ENCODE peak calls at places on chromosome 20, in six cellular contexts. D, W, Z, J, R and Y are unnamed samples.

GRCh38 chr20:48785801-48786200 is 42.0 kb downstream of the PREX1 start:
- DNase-seq in J (no peak), Z (no peak), D (no peak), W (no peak), R (no peak), Y (no peak)

GRCh38 chr20:62898970-62899632 is 27.2 kb downstream of the DIDO1 start:
- DNase-seq in W (no peak), R (no peak), J (no peak), Z (no peak), D (no peak), Y (no peak)

GRCh38 chr20:32972181-32973076 is 31.8 kb downstream of the SUN5 start:
- DNase-seq in D (peak; percentile 96), J (no peak), Z (no peak), W (no peak), R (peak; percentile 8), Y (no peak)

GRCh38 chr20:32918751-32919150 is 60.0 kb downstream of the EFCAB8 start:
- DNase-seq in W (no peak), J (no peak), R (no peak), Z (no peak), D (peak; percentile 1), Y (no peak)

GRCh38 chr20:56328861-56329260 is 29.9 kb upstream of the FAM210B start:
- DNase-seq in D (peak; percentile 62), R (no peak), Z (peak; percentile 47), W (no peak), J (peak; percentile 51), Y (no peak)

GRCh38 chr20:39851459-39851858 is 837.6 kb downstream of the MAFB start:
- DNase-seq in Z (peak; percentile 90), D (no peak), W (peak; percentile 19), R (no peak), J (no peak), Y (no peak)

GRCh38 chr20:41249371-41249770 is 68.2 kb downstream of the ZHX3 start:
- DNase-seq in Z (peak; percentile 93), J (peak; percentile 19), W (peak; percentile 88), R (peak; percentile 92), D (no peak), Y (no peak)

GRCh38 chr20:2911200-2911599 is 37.9 kb downstream of the PTPRA start:
- DNase-seq in J (no peak), R (no peak), D (no peak), Z (peak; percentile 6), W (no peak), Y (no peak)

GRCh38 chr20:35474504-35474903 is 19.1 kb downstream of the CEP250 start:
- DNase-seq in W (no peak), D (no peak), J (no peak), R (no peak), Z (no peak), Y (no peak)
- H2AFZ ChIP-seq in W (no peak overlapping the region), D (no peak overlapping the region), J (no peak overlapping the region), R (no peak overlapping the region), Z (no peak overlapping the region), Y (no peak overlapping the region)

GRCh38 chr20:59576216-59576953 is 28.0 kb upstream of the PHACTR3 start:
- DNase-seq in W (no peak), Z (no peak), J (no peak), D (no peak), R (no peak), Y (no peak)
- TF ChIP-seq EZH2 in W (no peak), Z (no peak), J (no peak), D (no peak), R (no peak), Y (peak; percentile 92)

DNA sequence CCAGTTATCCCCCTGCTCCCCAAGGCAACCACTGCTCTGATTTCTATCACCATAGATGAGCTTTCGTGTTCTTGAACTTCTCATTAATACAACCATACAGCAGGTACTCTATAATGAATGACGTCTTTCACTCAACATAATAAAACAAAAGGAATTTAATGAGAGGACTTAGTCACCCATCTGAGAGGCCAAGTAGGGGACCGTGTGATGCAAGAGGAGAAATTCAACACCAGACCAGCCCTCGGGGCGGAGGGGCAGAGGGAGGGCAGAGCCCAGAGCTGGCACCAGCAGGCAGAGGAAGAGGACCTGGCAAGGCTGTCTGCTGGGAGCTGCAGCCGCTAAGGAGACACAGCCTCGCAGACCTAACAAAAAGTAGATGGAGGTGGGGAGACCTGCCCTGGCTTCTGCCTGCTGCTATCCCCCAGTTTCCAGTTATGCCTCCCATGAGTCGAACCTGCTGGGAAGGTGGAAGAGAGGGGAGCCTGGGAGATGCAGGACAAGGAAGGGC is 13.7 kb downstream of the CCN5 start:
- DNase-seq in J (peak; percentile 36), Z (peak; percentile 93), W (peak; percentile 84), D (no peak), R (peak; percentile 90), Y (peak; percentile 72)
- H3K9ac ChIP-seq in J (no peak overlapping the region), Z (peak overlapping the region; percentile 34), W (no peak overlapping the region), D (no peak overlapping the region), R (no peak overlapping the region), Y (peak overlapping the region; percentile 31)

GRCh38 chr20:34271961-34272360 is 30.7 kb downstream of the ASIP start:
- DNase-seq in D (no peak), R (no peak), J (no peak), W (no peak), Z (peak; percentile 89), Y (no peak)
- H2AFZ ChIP-seq in D (no peak overlapping the region), R (no peak overlapping the region), J (no peak overlapping the region), W (no peak overlapping the region), Z (no peak overlapping the region), Y (no peak overlapping the region)

GRCh38 chr20:58854638-58855471 is 2.3 kb downstream of the GNAS start:
- DNase-seq in Z (peak; percentile 47), D (no peak), J (peak; percentile 56), R (no peak), W (no peak), Y (no peak)
- TF ChIP-seq EZH2 in Z (peak; percentile 13), D (no peak), J (peak; percentile 89), R (peak; percentile 90), W (peak; percentile 63), Y (peak; percentile 84)

DNA sequence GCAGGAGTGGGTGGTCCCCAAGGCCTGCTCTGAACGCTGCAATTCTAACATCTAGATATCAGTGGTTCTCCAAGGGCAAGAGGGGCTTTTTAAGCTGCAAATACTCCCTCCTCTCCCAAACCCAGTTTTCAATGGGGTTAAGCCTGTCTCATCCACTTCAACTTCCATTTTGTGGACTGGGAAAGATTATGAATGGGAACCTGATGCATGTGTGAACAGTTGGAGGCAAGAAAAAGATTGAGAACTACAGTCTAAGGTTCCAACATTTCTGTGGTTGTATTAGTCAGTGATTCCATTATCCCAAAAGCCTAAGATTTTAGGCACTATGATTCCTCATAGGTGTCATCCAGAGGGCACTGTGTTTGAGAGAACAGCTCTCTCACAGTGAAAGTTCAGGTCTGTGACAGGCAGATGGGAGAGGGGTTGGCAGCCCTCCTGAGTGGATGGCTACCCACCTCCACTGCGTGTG is 53.7 kb downstream of the HNF4A start:
- DNase-seq in Z (peak; percentile 91), D (no peak), J (no peak), W (peak; percentile 14), R (no peak), Y (peak; percentile 32)
- H3K9ac ChIP-seq in Z (no peak overlapping the region), D (no peak overlapping the region), J (no peak overlapping the region), W (no peak overlapping the region), R (no peak overlapping the region), Y (no peak overlapping the region)

DNA sequence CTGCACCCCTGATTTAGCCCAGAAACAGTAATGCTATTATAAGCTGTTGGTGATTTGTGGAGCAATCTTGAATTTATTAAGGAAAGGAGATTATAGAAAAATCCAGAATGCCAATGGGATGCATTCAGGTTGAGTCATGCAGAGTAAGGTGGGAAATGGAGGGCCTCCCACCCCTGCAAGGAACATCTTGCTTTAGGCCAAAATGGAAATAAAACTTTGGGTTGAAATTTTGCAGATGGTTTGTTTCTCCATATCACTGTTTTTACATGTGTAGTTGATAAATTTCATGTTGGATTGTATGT is 152.4 kb downstream of the BCAS1 start:
- DNase-seq in W (no peak), R (no peak), Z (no peak), D (no peak), J (no peak), Y (no peak)
- H2AFZ ChIP-seq in W (no peak overlapping the region), R (peak overlapping the region; percentile 66), Z (no peak overlapping the region), D (no peak overlapping the region), J (no peak overlapping the region), Y (no peak overlapping the region)

GRCh38 chr20:52974155-52974554 is 2.0 kb downstream of the TSHZ2 start:
- DNase-seq in W (no peak), R (no peak), J (no peak), D (no peak), Z (peak; percentile 70), Y (no peak)

GRCh38 chr20:52972190-52972937 is at the start of gene TSHZ2:
- DNase-seq in R (no peak), Z (peak; percentile 83), D (no peak), J (peak; percentile 72), W (peak; percentile 73), Y (no peak)

GRCh38 chr20:52971498-52972189 is 514 bp upstream of the TSHZ2 start:
- DNase-seq in R (no peak), D (no peak), W (no peak), J (no peak), Z (no peak), Y (no peak)

GRCh38 chr20:52975024-52975732 is 3.0 kb downstream of the TSHZ2 start:
- DNase-seq in Z (peak; percentile 27), R (no peak), W (no peak), J (no peak), D (no peak), Y (no peak)

GRCh38 chr20:52972965-52973819 is 1.0 kb downstream of the TSHZ2 start:
- DNase-seq in J (peak; percentile 60), Z (peak; percentile 56), R (no peak), W (no peak), D (no peak), Y (no peak)
- TF ChIP-seq EZH2 in J (no peak), Z (no peak), R (no peak), W (no peak), D (no peak), Y (no peak)

GRCh38 chr20:44908987-44909871 is 631 bp upstream of the PABPC1L start:
- DNase-seq in R (no peak), J (peak; percentile 23), W (peak; percentile 9), Z (no peak), D (no peak), Y (no peak)
- H3K9ac ChIP-seq in R (no peak overlapping the region), J (no peak overlapping the region), W (no peak overlapping the region), Z (peak overlapping the region; percentile 75), D (peak overlapping the region; percentile 83), Y (peak overlapping the region; percentile 20)

GRCh38 chr20:840858-841567 is 7.5 kb downstream of the FAM110A start:
- DNase-seq in D (no peak), W (no peak), Z (peak; percentile 46), J (peak; percentile 30), R (no peak), Y (no peak)
- H2AFZ ChIP-seq in D (no peak overlapping the region), W (no peak overlapping the region), Z (peak overlapping the region; percentile 70), J (peak overlapping the region; percentile 80), R (no peak overlapping the region), Y (peak overlapping the region; percentile 19)